ENCODE peak calls at places on chromosome 1, in six cellular contexts. Q is GM23338, G is HCT116, O is neural progenitor cell, B is GM23248, L is PC-3. I is an unnamed sample.

GRCh38 chr1:117613249-117613968 is 7.6 kb downstream of the TENT5C start:
- DNase-seq in Q (no peak), G (no peak), O (no peak), B (no peak), L (no peak), I (peak; percentile 30)

GRCh38 chr1:93434987-93435386 is 12.9 kb upstream of the FNBP1L start:
- DNase-seq in Q (no peak), G (no peak), O (no peak), B (peak; percentile 16), L (no peak), I (no peak)

GRCh38 chr1:228334226-228334935 is 72.3 kb downstream of the TRIM11 start:
- DNase-seq in Q (no peak), G (no peak), O (no peak), B (no peak), L (no peak), I (no peak)

GRCh38 chr1:33007190-33008050 is 29.3 kb downstream of the AK2 start:
- DNase-seq in Q (peak; percentile 21), G (peak; percentile 57), O (peak; percentile 44), B (peak; percentile 96), L (peak; percentile 93), I (no peak)

GRCh38 chr1:171257207-171258052 is 9.1 kb downstream of the FMO1 start:
- DNase-seq in Q (no peak), G (no peak), O (no peak), B (peak; percentile 82), L (peak; percentile 58), I (peak; percentile 88)

GRCh38 chr1:173099166-173099565 is 48.4 kb upstream of the TNFSF18 start:
- DNase-seq in Q (no peak), G (no peak), O (no peak), B (no peak), L (no peak), I (no peak)

GRCh38 chr1:245105815-245106410 is 48.9 kb upstream of the KIF26B start:
- DNase-seq in Q (no peak), G (no peak), O (no peak), B (no peak), L (peak; percentile 26), I (no peak)

GRCh38 chr1:37478451-37478871 is 4.1 kb downstream of the ZC3H12A start:
- DNase-seq in Q (no peak), G (no peak), O (no peak), B (peak; percentile 93), L (peak; percentile 71), I (no peak)

GRCh38 chr1:54312874-54313316 is 93.3 kb downstream of the SSBP3 start:
- DNase-seq in Q (peak; percentile 74), G (no peak), O (peak; percentile 73), B (peak; percentile 84), L (no peak), I (no peak)

GRCh38 chr1:52767881-52768280 is 41.6 kb downstream of the ZYG11B start:
- DNase-seq in Q (no peak), G (no peak), O (no peak), B (no peak), L (no peak), I (no peak)

GRCh38 chr1:6260961-6261614 is at the start of gene GPR153:
- DNase-seq in Q (peak; percentile 71), G (no peak), O (peak; percentile 89), B (peak; percentile 73), L (peak; percentile 77), I (peak; percentile 45)

GRCh38 chr1:95888877-95889799 is 655.1 kb downstream of the RWDD3 start:
- DNase-seq in Q (peak; percentile 8), G (no peak), O (peak; percentile 43), B (no peak), L (no peak), I (peak; percentile 6)

GRCh38 chr1:40023379-40023944 is 17.1 kb upstream of the CAP1 start:
- DNase-seq in Q (no peak), G (no peak), O (no peak), B (no peak), L (no peak), I (no peak)

GRCh38 chr1:77193951-77194350 is 25.3 kb downstream of the PIGK start:
- DNase-seq in Q (no peak), G (no peak), O (no peak), B (no peak), L (no peak), I (no peak)

GRCh38 chr1:81800741-81801031 is at the start of gene ADGRL2:
- DNase-seq in Q (peak; percentile 71), G (no peak), O (no peak), B (no peak), L (no peak), I (no peak)

GRCh38 chr1:3816331-3817137 is 20.2 kb upstream of the LRRC47 start:
- DNase-seq in Q (no peak), G (no peak), O (no peak), B (no peak), L (no peak), I (no peak)

GRCh38 chr1:45359882-45360513 is 19.8 kb upstream of the MUTYH start:
- DNase-seq in Q (peak; percentile 77), G (no peak), O (peak; percentile 59), B (peak; percentile 88), L (peak; percentile 78), I (peak; percentile 65)

DNA sequence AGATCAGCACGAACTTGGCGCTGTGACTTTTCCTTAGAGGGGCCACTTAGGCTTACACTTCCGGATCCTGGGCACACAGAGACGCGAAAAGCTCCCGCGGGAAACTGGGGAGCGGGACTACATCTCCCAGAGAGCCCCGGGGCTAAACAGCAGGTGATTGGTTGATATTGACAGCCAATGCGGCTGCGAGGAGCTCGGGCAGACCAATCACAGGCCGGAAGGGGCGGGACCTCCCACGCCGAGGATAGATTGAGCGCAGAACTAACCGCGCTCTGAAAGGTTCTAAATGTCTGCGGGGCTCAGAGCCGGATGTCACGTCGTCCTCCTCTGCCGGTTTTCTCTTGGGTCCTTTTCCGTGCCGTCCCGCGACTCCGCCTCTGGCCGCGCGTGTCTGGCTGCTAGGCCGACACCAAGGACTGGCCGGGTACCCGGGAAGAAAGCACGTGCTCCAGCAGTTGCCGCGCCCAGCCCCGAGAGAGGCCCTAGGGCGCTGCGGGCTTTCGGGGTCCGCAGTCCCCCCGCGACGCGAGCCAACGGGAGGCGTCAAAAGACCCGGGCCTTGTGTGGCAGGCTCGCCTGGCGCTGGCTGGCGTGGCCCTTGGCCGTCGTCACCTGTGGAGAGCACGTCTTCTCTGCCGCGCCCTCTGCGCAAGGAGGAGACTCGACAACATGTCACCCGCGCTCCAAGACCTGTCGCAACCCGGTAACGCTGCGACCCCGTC is at the start of gene MTR:
- DNase-seq in Q (peak; percentile 98), G (peak; percentile 97), O (peak; percentile 97), B (peak; percentile 99), L (peak; percentile 94), I (peak; percentile 99)
- H3K27ac ChIP-seq in Q (no peak within 1 kb of the TSS), G (peak within 1 kb of the TSS; percentile 88), O (no peak within 1 kb of the TSS), B (peak within 1 kb of the TSS; percentile 84), L (peak within 1 kb of the TSS; percentile 63), I (peak within 1 kb of the TSS; percentile 90)

DNA sequence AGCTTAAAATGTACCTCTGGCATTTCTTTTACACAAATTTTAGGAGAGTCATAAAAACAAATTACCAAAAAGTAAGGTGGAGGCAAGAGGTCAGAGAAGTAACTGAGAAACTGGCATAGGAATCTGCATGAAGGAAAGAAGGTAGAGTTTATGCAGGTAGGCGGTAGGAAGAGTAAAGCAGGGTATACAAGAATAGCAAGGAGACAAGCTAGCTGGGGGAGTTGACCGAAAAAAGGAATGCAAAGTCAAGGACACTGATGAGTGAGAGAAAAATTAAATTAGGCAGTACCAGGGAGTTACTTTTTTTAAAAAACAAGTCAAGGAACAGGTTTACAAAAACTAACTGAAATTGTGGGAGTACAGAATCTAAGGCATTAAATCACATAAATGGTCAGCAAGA is 56.0 kb downstream of the FOXJ3 start:
- DNase-seq in Q (peak; percentile 21), G (no peak), O (no peak), B (no peak), L (no peak), I (no peak)
- TF ChIP-seq EZH2phosphoT487 in Q (no peak), G (no peak), O (no peak), B (no peak), L (no peak), I (no peak)

DNA sequence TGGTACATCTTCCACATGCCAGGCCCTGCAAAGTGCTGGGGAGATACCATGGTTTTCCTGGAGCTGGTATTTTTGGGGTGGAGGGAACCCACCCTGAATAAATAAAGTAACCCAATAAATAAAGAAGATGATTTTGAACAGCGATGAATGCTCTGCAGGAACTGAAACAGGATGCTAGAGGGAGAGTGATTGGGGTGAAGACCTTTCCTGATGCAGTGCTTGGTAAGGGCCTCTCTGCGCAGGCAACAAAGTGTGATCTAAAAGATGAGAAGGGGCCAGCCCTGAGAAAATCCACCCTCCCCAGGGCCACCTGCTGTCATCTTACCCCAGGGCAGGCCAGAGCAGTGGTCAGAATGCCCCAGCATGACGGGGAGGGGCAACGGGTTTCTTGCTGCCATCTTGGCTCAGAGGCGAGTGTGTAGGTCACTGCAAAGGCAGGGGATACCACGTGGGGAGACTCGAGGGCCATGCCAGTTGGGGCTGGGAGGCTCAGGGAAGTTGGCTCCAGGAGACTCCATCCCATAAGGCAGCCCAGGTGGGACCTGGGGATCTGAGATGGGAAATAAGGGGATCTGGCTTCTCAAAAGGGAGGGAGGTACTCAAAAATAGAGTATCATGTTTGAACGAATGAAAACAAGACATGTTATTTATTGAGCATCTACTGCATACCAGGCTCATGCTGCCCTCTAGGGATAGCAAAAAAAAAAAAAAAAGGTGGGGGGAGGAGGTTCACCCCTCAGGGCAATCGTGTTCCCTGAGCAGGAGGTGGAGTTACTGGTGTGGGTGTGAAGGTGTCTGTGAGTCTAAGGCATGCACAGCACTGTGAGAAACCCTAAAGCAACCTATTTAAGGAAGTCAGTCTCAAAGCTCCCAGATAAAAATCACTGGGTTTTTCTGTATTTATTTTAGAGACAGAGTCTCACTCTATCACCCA is 2.8 kb downstream of the SRARP start:
- DNase-seq in Q (no peak), G (peak; percentile 23), O (no peak), B (peak; percentile 60), L (peak; percentile 46), I (peak; percentile 26)
- H3K27ac ChIP-seq in Q (no peak overlapping the region), G (no peak overlapping the region), O (no peak overlapping the region), B (no peak overlapping the region), L (no peak overlapping the region), I (no peak overlapping the region)

DNA sequence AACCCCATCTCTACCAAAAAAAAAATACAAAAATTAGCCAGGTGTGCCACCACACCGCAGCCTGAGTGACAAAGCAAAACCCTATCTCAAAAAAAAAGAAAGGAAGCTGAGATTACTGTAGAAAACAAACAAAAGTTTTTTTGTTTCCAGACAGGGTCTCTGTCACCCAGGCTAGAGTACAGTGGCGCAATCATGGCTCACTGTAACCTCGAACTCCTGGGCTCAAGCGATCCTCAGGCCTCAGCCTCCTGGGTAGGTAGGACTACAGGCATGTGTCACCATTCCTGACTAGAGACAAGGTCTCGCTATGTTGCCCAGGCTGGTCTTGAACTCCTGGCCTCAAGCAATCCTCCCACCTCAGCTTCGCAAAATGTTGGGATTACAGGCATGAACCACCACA is 2.8 kb upstream of the PYGO2 start:
- DNase-seq in Q (no peak), G (no peak), O (no peak), B (no peak), L (no peak), I (no peak)
- TF ChIP-seq EZH2phosphoT487 in Q (no peak), G (no peak), O (no peak), B (no peak), L (no peak), I (no peak)